ENCODE peak calls at places on chromosomes 2 and 18, in six cellular contexts. H is sigmoid colon; E is CD8-positive, alpha-beta memory T cell; G is WERI-Rb-1; Y is body of pancreas; A is A673. L is an unnamed sample.

GRCh38 chr18:70039186-70039585 is 91.5 kb upstream of the CD226 start:
- DNase-seq in H (no peak), E (no peak), G (no peak), Y (no peak), A (no peak), L (no peak)

GRCh38 chr2:4324531-4324930 is 621.2 kb downstream of the DCDC2C start:
- DNase-seq in H (no peak), E (no peak), G (no peak), Y (no peak), A (no peak), L (no peak)

GRCh38 chr2:1730047-1730937 is 14.0 kb downstream of the PXDN start:
- DNase-seq in H (peak; percentile 84), E (no peak), G (peak; percentile 79), Y (no peak), A (peak; percentile 29), L (peak; percentile 66)

GRCh38 chr2:65595641-65596040 is 163.2 kb upstream of the SPRED2 start:
- DNase-seq in H (no peak), E (no peak), G (no peak), Y (no peak), A (no peak), L (no peak)

GRCh38 chr18:22698711-22699110 is 234.4 kb upstream of the RBBP8 start:
- DNase-seq in H (no peak), E (no peak), G (no peak), Y (no peak), A (no peak), L (no peak)

GRCh38 chr2:142033393-142033792 is 97.4 kb downstream of the LRP1B start:
- DNase-seq in H (no peak), E (no peak), G (no peak), Y (no peak), A (no peak), L (no peak)

GRCh38 chr2:40242315-40242714 is 209.6 kb downstream of the SLC8A1 start:
- DNase-seq in H (no peak), E (no peak), G (no peak), Y (no peak), A (no peak), L (peak; percentile 66)

GRCh38 chr2:46826898-46827245 is 88.7 kb downstream of the MCFD2 start:
- DNase-seq in H (no peak), E (no peak), G (no peak), Y (no peak), A (no peak), L (no peak)

GRCh38 chr18:64474751-64475150 is 325.9 kb upstream of the LINC00305 start:
- DNase-seq in H (no peak), E (no peak), G (no peak), Y (no peak), A (peak; percentile 7), L (no peak)

GRCh38 chr2:84022810-84023431 is 436.2 kb downstream of the SUCLG1 start:
- DNase-seq in H (no peak), E (no peak), G (peak; percentile 39), Y (peak; percentile 38), A (peak; percentile 69), L (peak; percentile 82)

GRCh38 chr18:7664024-7664312 is 96.9 kb downstream of the PTPRM start:
- DNase-seq in H (no peak), E (no peak), G (no peak), Y (no peak), A (no peak), L (no peak)

GRCh38 chr2:237315170-237315880 is 98.6 kb downstream of the COL6A3 start:
- DNase-seq in H (peak; percentile 99), E (no peak), G (no peak), Y (peak; percentile 87), A (peak; percentile 35), L (peak; percentile 39)

GRCh38 chr2:205706769-205707375 is 24.6 kb downstream of the NRP2 start:
- DNase-seq in H (peak; percentile 94), E (no peak), G (no peak), Y (no peak), A (peak; percentile 36), L (peak; percentile 88)

GRCh38 chr2:92072461-92073035 is 2798.7 kb upstream of the TEKT4 start:
- DNase-seq in H (peak; percentile 25), E (no peak), G (no peak), Y (no peak), A (no peak), L (no peak)

GRCh38 chr2:98761267-98761781 is 30.4 kb upstream of the MGAT4A start:
- DNase-seq in H (no peak), E (no peak), G (no peak), Y (peak; percentile 39), A (no peak), L (no peak)
- H3K27ac ChIP-seq in H (no peak overlapping the region), E (no peak overlapping the region), G (no peak overlapping the region), Y (peak overlapping the region; percentile 55), A (no peak overlapping the region), L (no peak overlapping the region)

GRCh38 chr2:233449921-233450853 is 95.9 kb downstream of the DGKD start:
- DNase-seq in H (peak; percentile 56), E (no peak), G (no peak), Y (no peak), A (no peak), L (peak; percentile 97)
- H3K36me3 ChIP-seq in H (peaks cover 97% of the 10 kb centered on the region), E (peaks cover 83% of the 10 kb centered on the region), G (peaks cover 23% of the 10 kb centered on the region), Y (peaks cover 19% of the 10 kb centered on the region), A (peaks cover 75% of the 10 kb centered on the region), L (peaks cover 22% of the 10 kb centered on the region)

GRCh38 chr2:9356336-9356735 is 67.0 kb downstream of the ITGB1BP1 start:
- DNase-seq in H (no peak), E (no peak), G (peak; percentile 43), Y (no peak), A (peak; percentile 55), L (no peak)
- H3K4me3 ChIP-seq in H (no peak overlapping the region), E (no peak overlapping the region), G (no peak overlapping the region), Y (no peak overlapping the region), A (peak overlapping the region; percentile 20), L (no peak overlapping the region)

DNA sequence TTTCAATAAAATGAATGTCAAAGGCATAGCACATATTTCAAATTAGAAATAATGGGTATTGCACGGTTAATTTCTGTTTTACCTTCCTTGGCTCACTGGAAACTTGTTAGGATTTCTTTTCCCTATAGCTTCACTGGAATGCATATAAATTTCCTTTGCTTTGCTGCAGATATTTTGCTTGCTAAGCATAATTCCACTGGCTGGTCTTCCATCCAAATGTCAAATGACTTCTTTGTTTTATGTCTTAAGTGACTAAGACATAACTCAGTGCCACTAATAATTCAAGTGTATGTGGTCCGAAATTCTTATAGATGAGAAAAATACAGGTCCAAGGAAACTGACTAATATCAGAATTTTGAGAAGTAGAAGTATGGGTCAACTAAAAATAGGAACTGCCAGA is 182.8 kb upstream of the PGAP1 start:
- DNase-seq in H (no peak), E (no peak), G (no peak), Y (no peak), A (no peak), L (no peak)
- H3K27ac ChIP-seq in H (no peak overlapping the region), E (no peak overlapping the region), G (no peak overlapping the region), Y (no peak overlapping the region), A (no peak overlapping the region), L (no peak overlapping the region)

GRCh38 chr2:171968509-171968908 is 31.2 kb upstream of the METAP1D start:
- DNase-seq in H (no peak), E (no peak), G (no peak), Y (no peak), A (no peak), L (no peak)

GRCh38 chr2:171966688-171967087 is 33.1 kb upstream of the METAP1D start:
- DNase-seq in H (no peak), E (no peak), G (no peak), Y (no peak), A (no peak), L (no peak)

GRCh38 chr2:171972329-171972982 is 27.3 kb upstream of the METAP1D start:
- DNase-seq in H (no peak), E (no peak), G (no peak), Y (no peak), A (no peak), L (no peak)
- H3K36me3 ChIP-seq in H (peaks cover 45% of the 10 kb centered on the region), E (peaks cover under 1% of the 10 kb centered on the region), G (peaks cover 40% of the 10 kb centered on the region), Y (peaks cover 2% of the 10 kb centered on the region), A (peaks cover 20% of the 10 kb centered on the region), L (peaks cover 37% of the 10 kb centered on the region)

DNA sequence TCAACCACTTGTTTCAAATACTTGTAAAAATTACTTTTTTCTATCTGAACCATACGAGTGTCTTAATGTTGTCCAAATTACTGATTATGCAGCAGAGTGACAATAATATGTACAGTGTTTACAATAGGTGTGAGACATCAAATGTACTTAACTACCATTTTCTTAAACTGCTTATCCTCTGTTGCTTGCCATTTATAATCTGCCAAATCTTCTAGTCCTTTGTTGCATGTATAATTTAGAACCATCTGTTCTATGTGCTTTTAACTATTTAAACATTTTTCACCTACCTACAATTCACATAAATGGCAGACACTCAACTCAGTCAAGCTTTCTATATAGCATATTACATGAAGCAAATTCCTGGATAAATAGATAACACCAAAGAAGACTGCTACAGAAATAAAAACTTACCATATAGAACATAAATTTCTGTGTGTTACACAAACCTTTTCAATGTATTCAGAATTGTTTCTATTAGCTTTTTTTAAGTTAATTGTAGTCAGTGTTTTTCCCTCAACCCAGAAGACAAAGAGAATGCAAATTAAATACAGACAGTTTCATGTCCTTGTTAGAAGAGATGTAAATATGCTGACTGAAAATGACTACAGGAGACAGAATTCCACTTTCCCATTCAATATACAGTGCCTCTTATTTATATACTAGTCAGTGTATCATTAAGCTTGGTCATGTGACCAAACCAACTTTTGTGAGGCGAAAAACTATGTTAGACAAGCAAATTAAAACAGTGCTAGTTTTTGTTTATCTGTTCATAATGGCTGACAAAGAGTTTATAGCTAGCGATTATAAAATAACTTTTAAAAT is 2.6 kb downstream of the BAZ2B start:
- DNase-seq in H (no peak), E (no peak), G (no peak), Y (no peak), A (peak; percentile 61), L (peak; percentile 43)
- H3K4me3 ChIP-seq in H (peak overlapping the region; percentile 94), E (no peak overlapping the region), G (peak overlapping the region; percentile 95), Y (no peak overlapping the region), A (peak overlapping the region; percentile 83), L (peak overlapping the region; percentile 93)

GRCh38 chr18:49859725-49860124 is 46.4 kb upstream of the ACAA2 start:
- DNase-seq in H (peak; percentile 12), E (no peak), G (no peak), Y (peak; percentile 57), A (no peak), L (no peak)
- H3K27ac ChIP-seq in H (no peak overlapping the region), E (no peak overlapping the region), G (no peak overlapping the region), Y (peak overlapping the region; percentile 65), A (no peak overlapping the region), L (no peak overlapping the region)

GRCh38 chr2:74863802-74864248 is 29.9 kb downstream of the HK2 start:
- DNase-seq in H (no peak), E (no peak), G (no peak), Y (no peak), A (no peak), L (no peak)
- H3K36me3 ChIP-seq in H (no peaks in the 10 kb centered on the region), E (no peaks in the 10 kb centered on the region), G (peaks cover 23% of the 10 kb centered on the region), Y (no peaks in the 10 kb centered on the region), A (peaks cover 11% of the 10 kb centered on the region), L (peaks cover 4% of the 10 kb centered on the region)